ENCODE peak calls at places on chromosomes 5 and 9, in eight cellular contexts. D, Q, G, K, I, R, B and X are unnamed samples.

GRCh38 chr5:14316471-14316870 is 173.3 kb downstream of the TRIO start:
- DNase-seq in D (no peak), Q (no peak), G (no peak), K (no peak), I (no peak), R (peak; percentile 77), B (no peak), X (no peak)

GRCh38 chr5:4862500-4862899 is 277.6 kb upstream of the ADAMTS16 start:
- DNase-seq in D (no peak), Q (no peak), G (peak; percentile 58), K (no peak), I (no peak), R (no peak), B (no peak), X (no peak)

GRCh38 chr5:149221326-149221725 is 50.3 kb upstream of the AFAP1L1 start:
- DNase-seq in D (no peak), Q (no peak), G (peak; percentile 20), K (no peak), I (no peak), R (no peak), B (no peak), X (no peak)

GRCh38 chr9:93644397-93645088 is 68.2 kb downstream of the PHF2 start:
- DNase-seq in D (no peak), Q (peak; percentile 49), G (no peak), K (no peak), I (no peak), R (peak; percentile 7), B (no peak), X (peak; percentile 63)

GRCh38 chr9:1956958-1957357 is 58.2 kb upstream of the SMARCA2 start:
- DNase-seq in D (no peak), Q (no peak), G (no peak), K (no peak), I (no peak), R (no peak), B (no peak), X (no peak)

GRCh38 chr5:151660616-151661015 is 26.1 kb downstream of the SPARC start:
- DNase-seq in D (no peak), Q (no peak), G (no peak), K (no peak), I (peak; percentile 53), R (no peak), B (no peak), X (no peak)

GRCh38 chr9:38437193-38437823 is 13.1 kb upstream of the IGFBPL1 start:
- DNase-seq in D (no peak), Q (no peak), G (peak; percentile 84), K (no peak), I (no peak), R (no peak), B (peak; percentile 58), X (no peak)

GRCh38 chr9:133278161-133279131 is 3.4 kb upstream of the ABO start:
- DNase-seq in D (no peak), Q (no peak), G (no peak), K (no peak), I (no peak), R (no peak), B (no peak), X (no peak)

GRCh38 chr5:55134053-55134722 is 25.8 kb upstream of the GPX8 start:
- DNase-seq in D (no peak), Q (no peak), G (no peak), K (no peak), I (no peak), R (no peak), B (no peak), X (no peak)

GRCh38 chr9:95217936-95218335 is 99.6 kb downstream of the FANCC start:
- DNase-seq in D (no peak), Q (no peak), G (no peak), K (no peak), I (no peak), R (no peak), B (no peak), X (no peak)

GRCh38 chr5:103254921-103255320 is 3.6 kb upstream of the MACIR start:
- DNase-seq in D (no peak), Q (no peak), G (no peak), K (no peak), I (no peak), R (no peak), B (no peak), X (no peak)

GRCh38 chr9:132141948-132142594 is 19.8 kb upstream of the NTNG2 start:
- DNase-seq in D (no peak), Q (no peak), G (no peak), K (no peak), I (no peak), R (no peak), B (no peak), X (no peak)

GRCh38 chr9:26833792-26834191 is 58.8 kb downstream of the CAAP1 start:
- DNase-seq in D (no peak), Q (no peak), G (no peak), K (no peak), I (peak; percentile 24), R (no peak), B (no peak), X (no peak)

GRCh38 chr9:79049371-79049770 is 522.4 kb upstream of the TLE4 start:
- DNase-seq in D (no peak), Q (no peak), G (no peak), K (no peak), I (no peak), R (no peak), B (no peak), X (no peak)

GRCh38 chr5:78745985-78746384 is 97.4 kb upstream of the LHFPL2 start:
- DNase-seq in D (no peak), Q (no peak), G (no peak), K (no peak), I (no peak), R (no peak), B (no peak), X (no peak)

GRCh38 chr9:112489039-112489546 is 2.5 kb downstream of the KIAA1958 start:
- DNase-seq in D (no peak), Q (no peak), G (no peak), K (no peak), I (no peak), R (no peak), B (no peak), X (no peak)

GRCh38 chr5:133870661-133871060 is 97.8 kb downstream of the C5orf15 start:
- DNase-seq in D (no peak), Q (no peak), G (peak; percentile 39), K (no peak), I (no peak), R (no peak), B (no peak), X (no peak)

GRCh38 chr5:154518438-154518867 is 40.4 kb upstream of the HAND1 start:
- DNase-seq in D (no peak), Q (no peak), G (no peak), K (no peak), I (no peak), R (no peak), B (no peak), X (no peak)

DNA sequence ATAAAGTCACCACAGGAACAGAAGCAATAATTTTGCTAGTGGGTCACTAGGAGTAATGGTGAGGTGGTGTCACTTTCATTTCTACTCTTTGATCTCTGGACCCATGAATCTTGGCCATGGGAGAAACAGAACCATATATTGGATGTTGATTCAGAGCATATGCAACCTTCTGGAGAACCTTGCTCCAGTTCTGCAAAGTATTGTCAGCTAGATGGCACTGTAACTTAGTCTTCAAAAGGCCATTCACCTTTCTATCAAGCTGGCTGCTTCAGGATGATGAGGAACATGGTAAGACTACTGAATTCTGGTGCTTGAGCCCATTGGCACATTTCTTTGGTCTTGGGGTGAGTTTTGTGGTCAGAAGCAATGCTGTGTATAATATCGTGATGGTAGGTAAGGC is 129.1 kb upstream of the FBN2 start:
- DNase-seq in D (no peak), Q (no peak), G (peak; percentile 25), K (no peak), I (no peak), R (no peak), B (no peak), X (no peak)
- TF ChIP-seq CTCF in D (peak; percentile 23), Q (no peak), G (peak; percentile 50), K (no peak), I (no peak), R (no peak), B (no peak), X (peak; percentile 48)

DNA sequence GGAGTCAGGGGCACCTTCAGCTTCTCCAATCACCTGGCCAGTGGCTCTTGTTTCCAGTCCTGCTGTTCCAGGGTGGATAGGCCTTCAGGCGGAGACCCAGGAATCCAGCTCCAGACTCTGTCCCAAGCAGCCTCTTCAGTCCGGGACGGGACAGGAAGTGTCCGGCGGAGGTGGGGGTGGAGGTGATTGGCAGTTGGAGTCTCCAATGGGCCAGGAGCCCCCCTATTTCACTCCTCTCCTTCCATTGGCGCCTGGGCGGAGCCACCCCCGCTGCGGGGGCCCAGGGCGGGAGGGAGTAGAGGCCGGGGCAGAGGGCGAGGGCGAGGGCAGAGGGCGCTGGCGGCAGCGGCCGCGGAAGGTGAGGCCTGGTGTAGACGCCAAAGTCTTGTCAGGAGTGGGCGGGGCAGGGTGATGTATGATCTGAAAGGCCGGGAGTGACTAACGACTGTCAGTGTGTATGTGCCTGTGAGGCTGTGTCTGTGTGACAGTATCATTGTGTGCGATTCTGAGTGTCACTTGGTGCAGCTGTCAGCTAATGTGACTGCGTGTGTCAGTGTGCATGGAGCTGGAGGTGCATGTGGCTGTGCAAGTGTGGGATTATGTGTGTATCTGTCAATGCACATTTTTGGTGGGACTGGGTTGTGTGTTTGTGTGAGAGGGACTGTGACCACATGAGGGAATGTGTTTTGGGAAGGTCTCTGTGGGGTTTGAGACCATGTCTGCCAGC is at the start of gene IL11RA:
- DNase-seq in D (peak; percentile 95), Q (peak; percentile 95), G (peak; percentile 68), K (peak; percentile 84), I (peak; percentile 91), R (peak; percentile 92), B (peak; percentile 97), X (no peak)
- TF ChIP-seq CTCF in D (no peak), Q (no peak), G (no peak), K (no peak), I (no peak), R (no peak), B (no peak), X (no peak)

DNA sequence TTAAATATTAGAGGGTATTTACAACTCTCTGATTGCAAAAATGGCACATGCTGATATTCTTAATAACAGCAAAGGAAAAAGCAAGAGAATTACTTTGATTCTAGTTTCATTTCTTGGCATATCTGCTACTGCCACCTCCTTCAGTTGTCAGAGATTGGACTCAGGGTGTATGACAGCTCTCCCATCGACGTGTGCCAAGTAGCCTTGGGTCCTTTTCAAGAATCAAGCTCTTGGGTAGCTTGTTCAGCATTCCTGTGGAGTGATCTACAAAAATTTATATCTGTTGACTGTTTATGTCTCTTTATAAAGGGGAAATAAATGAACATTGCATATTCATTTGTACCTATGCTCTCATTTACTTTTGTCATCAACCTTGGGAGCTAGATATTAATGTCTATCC is 315.6 kb downstream of the PRR16 start:
- DNase-seq in D (no peak), Q (no peak), G (peak; percentile 10), K (no peak), I (no peak), R (no peak), B (no peak), X (no peak)
- TF ChIP-seq CTCF in D (no peak), Q (no peak), G (no peak), K (no peak), I (no peak), R (no peak), B (no peak), X (no peak)

DNA sequence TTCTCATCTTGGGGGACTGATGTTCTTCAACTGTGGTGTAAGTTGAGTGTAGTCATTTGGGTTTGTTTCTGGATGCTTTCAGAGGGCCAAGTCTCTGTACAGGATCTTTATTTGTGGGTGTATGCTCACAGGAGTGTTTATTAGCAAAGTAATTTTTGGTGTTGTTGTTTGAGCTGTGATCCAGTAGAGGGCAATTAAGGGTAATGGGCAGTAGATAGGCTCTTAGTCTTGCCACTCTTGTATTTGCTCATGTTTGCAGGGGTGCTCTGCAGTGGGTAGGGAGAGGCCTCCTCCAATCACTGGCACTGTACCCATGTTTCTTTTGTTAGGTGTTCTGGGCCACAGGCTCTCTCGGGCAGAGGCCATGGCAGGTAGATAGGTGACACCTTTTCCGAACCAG is 45.9 kb upstream of the ITGA2 start:
- DNase-seq in D (no peak), Q (no peak), G (peak; percentile 36), K (no peak), I (no peak), R (no peak), B (no peak), X (no peak)
- TF ChIP-seq CTCF in D (no peak), Q (no peak), G (peak; percentile 57), K (no peak), I (no peak), R (no peak), B (no peak), X (no peak)